ENCODE peak calls at places on chromosomes 13 and 19, in eight cellular contexts. B, G, E, Y, O, U, R and Q are unnamed samples.

GRCh38 chr19:19405919-19406877 is 723 bp downstream of the GATAD2A start:
- DNase-seq in B (no peak), G (peak), E (no peak), Y (peak), O (peak), U (peak), R (peak), Q (peak)

GRCh38 chr19:28051047-28051446 is 1161.9 kb downstream of the UQCRFS1 start:
- DNase-seq in B (no peak), G (no peak), E (no peak), Y (no peak), O (no peak), U (no peak), R (no peak), Q (no peak)

GRCh38 chr13:100836696-100837095 is 162.1 kb upstream of the TMTC4 start:
- DNase-seq in B (no peak), G (peak), E (no peak), Y (no peak), O (no peak), U (peak), R (no peak), Q (no peak)

GRCh38 chr13:99417151-99417820 is 84.0 kb upstream of the TM9SF2 start:
- DNase-seq in B (no peak), G (no peak), E (no peak), Y (no peak), O (peak), U (no peak), R (no peak), Q (no peak)

GRCh38 chr13:112053744-112054615 is 13.0 kb upstream of the SOX1 start:
- DNase-seq in B (no peak), G (no peak), E (no peak), Y (no peak), O (no peak), U (no peak), R (no peak), Q (no peak)

GRCh38 chr13:24212674-24213073 is 52.2 kb downstream of the SPATA13 start:
- DNase-seq in B (peak), G (no peak), E (no peak), Y (no peak), O (no peak), U (no peak), R (no peak), Q (no peak)

GRCh38 chr13:25249001-25249543 is 38.2 kb downstream of the MTMR6 start:
- DNase-seq in B (no peak), G (peak), E (no peak), Y (no peak), O (no peak), U (peak), R (peak), Q (no peak)

GRCh38 chr13:20828540-20829364 is 55.0 kb upstream of the EEF1AKMT1 start:
- DNase-seq in B (no peak), G (peak), E (peak), Y (peak), O (no peak), U (peak), R (peak), Q (peak)

GRCh38 chr19:13078897-13079541 is 23.6 kb downstream of the LYL1 start:
- DNase-seq in B (no peak), G (no peak), E (no peak), Y (no peak), O (no peak), U (no peak), R (no peak), Q (peak)

GRCh38 chr13:51202477-51203046 is 19.6 kb upstream of the FAM124A start:
- DNase-seq in B (no peak), G (peak), E (no peak), Y (no peak), O (no peak), U (no peak), R (no peak), Q (no peak)

GRCh38 chr13:72986197-72986596 is 72.6 kb upstream of the KLF5 start:
- DNase-seq in B (no peak), G (no peak), E (no peak), Y (no peak), O (no peak), U (no peak), R (no peak), Q (no peak)

GRCh38 chr13:30052127-30052526 is 201.7 kb upstream of the UBL3 start:
- DNase-seq in B (no peak), G (no peak), E (no peak), Y (no peak), O (no peak), U (no peak), R (no peak), Q (no peak)

DNA sequence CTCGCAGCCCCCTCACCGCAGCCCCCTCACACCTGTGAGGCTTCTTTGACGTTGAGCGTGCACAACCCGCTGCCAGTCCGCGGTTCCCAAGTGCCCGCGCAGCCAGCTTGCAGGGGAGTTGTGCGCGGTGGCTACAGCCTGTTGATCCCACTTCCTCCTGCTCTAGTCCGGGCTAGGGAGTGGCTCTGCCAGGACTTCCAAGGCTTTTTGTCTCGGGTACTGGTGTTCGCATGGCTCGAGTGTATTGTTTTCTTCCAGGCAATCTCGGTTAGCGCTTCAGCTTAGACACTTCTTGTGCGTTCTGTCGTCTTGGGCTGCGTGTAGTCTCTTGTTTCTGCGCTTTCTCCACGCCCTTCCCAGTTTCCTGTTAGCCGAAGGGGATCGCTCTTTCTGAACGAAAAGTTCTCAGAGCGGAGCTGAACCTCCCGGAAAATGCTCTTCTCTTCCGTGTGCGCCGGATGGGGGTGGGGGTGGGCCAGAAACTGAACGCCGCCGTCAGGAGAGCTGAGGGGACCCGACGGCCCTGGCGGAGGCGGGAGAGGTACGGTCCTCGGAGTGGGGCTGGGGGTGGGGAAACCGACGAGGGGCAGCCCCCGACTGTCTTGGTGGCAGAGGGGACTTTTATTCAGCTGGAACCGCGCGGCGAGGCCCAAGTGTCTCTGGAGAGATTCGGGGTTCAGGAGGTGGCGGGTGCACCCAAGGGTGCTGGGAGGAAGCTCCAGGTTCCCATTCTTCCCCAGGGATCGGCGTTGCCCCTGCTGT is 706 bp upstream of the DGKH start:
- DNase-seq in B (peak), G (peak), E (no peak), Y (peak), O (peak), U (peak), R (peak), Q (peak)
- H3K27ac ChIP-seq in B (peak), G (peak), E (no peak), Y (peak), O (peak), U (peak), R (peak), Q (peak)

DNA sequence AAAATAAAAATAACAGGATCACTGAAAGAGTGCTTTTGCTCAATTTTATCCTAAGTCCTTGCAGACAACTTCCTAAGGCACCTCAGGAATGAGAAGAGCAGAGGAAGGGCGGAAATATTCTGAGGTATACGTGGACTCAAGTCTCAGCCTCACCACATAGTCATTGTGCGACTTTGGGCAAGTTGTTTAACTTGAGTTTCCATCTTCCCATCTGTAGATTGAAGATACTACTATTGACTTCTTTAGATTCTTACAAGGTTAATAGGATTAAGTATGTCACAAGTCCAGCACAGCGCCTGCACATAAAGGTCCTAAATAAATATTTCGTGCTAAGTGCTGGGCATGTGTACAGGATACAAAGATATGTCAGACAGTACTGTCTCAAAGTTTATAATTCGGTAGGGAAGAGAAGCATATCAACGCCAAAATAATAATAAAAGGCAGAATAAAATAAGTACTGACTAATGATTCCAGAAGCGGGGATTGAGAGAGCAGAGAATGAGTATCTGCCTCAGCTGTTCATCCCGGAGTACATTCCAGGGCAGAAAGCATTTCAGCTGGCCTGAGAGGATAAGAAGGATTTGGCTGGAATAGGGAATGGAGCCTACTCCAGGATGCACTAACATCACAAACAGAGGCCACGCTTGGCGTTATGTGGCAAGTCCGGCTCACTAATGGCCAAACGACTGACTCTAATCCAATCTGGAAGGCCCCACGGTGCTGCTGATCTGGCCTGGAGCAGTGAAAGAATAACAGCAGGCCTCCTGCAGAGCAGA is 139.7 kb downstream of the FLT1 start:
- DNase-seq in B (no peak), G (no peak), E (no peak), Y (no peak), O (peak), U (no peak), R (no peak), Q (no peak)
- H3K27ac ChIP-seq in B (no peak), G (no peak), E (no peak), Y (no peak), O (no peak), U (no peak), R (no peak), Q (no peak)

GRCh38 chr13:49395416-49396277 is 48.2 kb downstream of the CAB39L start:
- DNase-seq in B (no peak), G (no peak), E (no peak), Y (no peak), O (no peak), U (no peak), R (no peak), Q (no peak)
- H3K27ac ChIP-seq in B (peak), G (no peak), E (no peak), Y (peak), O (peak), U (no peak), R (no peak), Q (no peak)

DNA sequence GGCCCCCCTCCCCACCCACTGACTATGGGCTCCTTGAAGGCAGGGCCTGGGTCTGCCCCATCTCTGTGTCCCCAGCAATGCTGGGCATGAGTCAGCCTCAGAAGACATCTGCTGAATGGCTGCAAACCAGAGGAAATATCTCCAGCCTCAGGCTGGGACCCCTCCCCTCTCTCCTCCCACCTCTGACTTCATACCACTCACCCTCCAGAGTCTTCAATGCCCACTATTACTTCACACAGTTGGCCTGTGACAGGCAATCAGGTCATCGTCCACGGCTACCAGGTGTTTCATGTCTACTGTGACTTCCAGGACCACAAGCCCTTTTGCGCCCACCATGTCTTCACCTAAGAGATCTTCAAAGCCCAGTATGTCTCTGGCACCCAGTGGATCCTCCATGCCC is at the start of gene SRRM5:
- DNase-seq in B (no peak), G (no peak), E (no peak), Y (no peak), O (no peak), U (no peak), R (no peak), Q (no peak)
- H3K27ac ChIP-seq in B (no peak), G (no peak), E (no peak), Y (no peak), O (no peak), U (no peak), R (no peak), Q (no peak)

GRCh38 chr13:106533940-106534843 is 1.3 kb downstream of the EFNB2 start:
- DNase-seq in B (no peak), G (peak), E (no peak), Y (peak), O (peak), U (peak), R (peak), Q (peak)
- H3K27ac ChIP-seq in B (peak), G (peak), E (no peak), Y (peak), O (peak), U (peak), R (peak), Q (peak)

GRCh38 chr19:46927106-46927505 is 66.3 kb downstream of the ARHGAP35 start:
- DNase-seq in B (no peak), G (no peak), E (no peak), Y (no peak), O (no peak), U (peak), R (no peak), Q (no peak)

GRCh38 chr19:46927893-46928292 is 67.1 kb downstream of the ARHGAP35 start:
- DNase-seq in B (no peak), G (no peak), E (no peak), Y (no peak), O (no peak), U (no peak), R (no peak), Q (no peak)

GRCh38 chr19:46924874-46925547 is 64.2 kb downstream of the ARHGAP35 start:
- DNase-seq in B (peak), G (peak), E (no peak), Y (peak), O (no peak), U (peak), R (no peak), Q (peak)

GRCh38 chr19:46925548-46925950 is 64.8 kb downstream of the ARHGAP35 start:
- DNase-seq in B (peak), G (peak), E (no peak), Y (no peak), O (no peak), U (peak), R (no peak), Q (peak)

DNA sequence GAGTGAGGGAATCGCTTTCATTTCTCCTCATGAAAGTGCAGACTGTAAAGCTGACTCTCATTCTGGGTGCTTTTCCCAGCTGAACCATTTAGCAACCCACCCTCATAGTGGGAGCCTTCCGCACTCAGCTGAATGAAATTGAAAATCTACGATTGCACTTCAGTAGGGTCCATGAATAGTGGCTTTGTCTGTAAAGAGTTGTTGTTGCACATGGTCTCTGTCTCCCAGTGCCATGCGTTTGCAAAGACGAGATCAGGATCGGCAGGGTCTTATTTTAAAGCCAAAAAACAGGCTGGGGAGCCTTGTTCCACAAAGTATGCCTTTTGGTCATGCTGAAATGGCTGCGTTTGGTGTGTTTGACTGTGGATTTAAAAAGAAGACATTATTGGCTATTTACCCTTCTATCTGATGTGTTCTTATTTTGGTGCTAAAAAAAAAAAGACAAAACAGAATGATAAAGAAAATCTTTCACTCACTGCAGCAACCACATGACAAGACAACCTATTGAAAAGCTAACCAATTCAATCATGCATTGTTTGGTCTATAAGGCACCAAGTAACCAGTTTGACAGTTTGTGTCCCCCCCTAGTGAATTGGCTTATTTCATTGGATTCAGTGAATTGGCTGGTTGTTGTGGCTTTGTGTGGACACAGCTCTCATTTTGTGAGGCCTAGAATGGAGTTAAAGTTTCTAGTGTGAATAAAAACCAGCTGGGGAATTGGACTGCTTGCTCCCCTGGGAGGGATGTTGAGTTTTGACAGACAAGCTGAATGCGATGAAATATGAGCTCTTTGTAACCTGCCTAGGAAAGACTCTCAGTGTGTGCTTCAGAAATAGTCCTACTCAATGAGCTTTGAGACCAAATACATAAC is 65.6 kb downstream of the ARHGAP35 start:
- DNase-seq in B (no peak), G (peak), E (no peak), Y (no peak), O (no peak), U (no peak), R (no peak), Q (no peak)
- H3K27ac ChIP-seq in B (peak), G (peak), E (no peak), Y (peak), O (no peak), U (peak), R (no peak), Q (peak)

GRCh38 chr13:43077906-43078305 is 54.5 kb downstream of the DNAJC15 start:
- DNase-seq in B (no peak), G (no peak), E (no peak), Y (no peak), O (no peak), U (no peak), R (no peak), Q (no peak)
- H3K27ac ChIP-seq in B (no peak), G (no peak), E (no peak), Y (no peak), O (no peak), U (no peak), R (no peak), Q (no peak)

DNA sequence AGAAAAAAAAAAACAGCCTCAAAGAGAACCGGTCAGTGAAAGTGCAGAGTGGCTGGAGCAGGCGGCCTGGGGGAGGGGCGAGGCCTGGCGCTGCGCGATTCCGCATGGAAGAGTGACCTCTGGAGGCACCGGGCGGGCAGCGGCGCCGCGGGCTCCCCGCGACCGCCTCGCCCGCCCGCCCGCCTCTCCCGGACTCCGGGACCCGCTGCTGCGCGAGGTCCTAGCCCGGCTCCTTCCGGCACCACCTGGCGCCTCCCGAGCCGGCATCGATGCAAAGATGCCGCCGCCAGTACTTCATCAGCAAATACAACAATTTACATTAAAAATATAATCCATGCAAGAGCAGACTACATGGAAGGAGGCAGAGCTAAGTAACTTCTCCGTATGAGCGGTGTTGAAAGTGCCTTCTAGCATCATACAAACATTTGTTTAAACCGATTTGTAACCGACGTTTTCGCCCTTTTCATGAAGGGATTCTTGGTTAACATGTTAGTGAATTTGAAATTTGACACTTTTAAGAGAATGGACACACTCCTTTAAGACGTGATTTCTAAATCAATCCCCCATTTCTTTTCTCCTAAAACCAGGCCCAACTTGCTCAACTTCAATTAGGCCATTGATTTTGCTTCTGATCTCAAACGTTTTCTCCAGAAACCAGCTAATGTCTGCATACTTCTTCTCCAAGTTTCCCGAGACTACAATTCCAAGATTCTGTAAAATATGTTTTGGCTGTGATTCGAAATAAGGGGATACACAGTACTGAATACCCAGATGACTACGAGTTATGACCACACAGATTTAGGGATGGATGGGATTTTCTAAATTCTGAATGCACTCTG is 2.1 kb downstream of the EFNB2 start:
- DNase-seq in B (peak), G (peak), E (no peak), Y (peak), O (peak), U (peak), R (peak), Q (peak)
- H3K27ac ChIP-seq in B (peak), G (peak), E (no peak), Y (peak), O (peak), U (peak), R (peak), Q (peak)